ENCODE peak calls at places on chromosomes 13 and 19, in ten cellular contexts. W is AG04450, O is mucosa of descending colon, G is GM06990, Z is HCT116, J is spleen, N is HepG2, Y is MM.1S, S is fibroblast of lung, H is A549. E is an unnamed sample.

GRCh38 chr19:16736709-16737108 is 17.1 kb downstream of the NWD1 start:
- DNase-seq in Y (no peak), S (peak; percentile 4), G (no peak), O (no peak), H (peak; percentile 27), W (no peak), J (no peak), Z (peak; percentile 60), N (no peak), E (no peak)

GRCh38 chr13:60431108-60431700 is 34.2 kb downstream of the TDRD3 start:
- DNase-seq in G (peak; percentile 18), Y (peak; percentile 62), W (peak; percentile 21), Z (peak; percentile 46), N (peak; percentile 47), J (no peak), O (peak; percentile 41), H (peak; percentile 60), S (peak; percentile 82), E (peak; percentile 21)

GRCh38 chr13:23554000-23554399 is 16.2 kb upstream of the TNFRSF19 start:
- DNase-seq in W (no peak), H (no peak), G (no peak), S (no peak), N (no peak), Z (peak; percentile 19), O (no peak), Y (no peak), J (no peak), E (no peak)

GRCh38 chr19:2443116-2443784 is 13.5 kb downstream of the LMNB2 start:
- DNase-seq in O (no peak), Z (no peak), S (no peak), H (no peak), Y (no peak), W (no peak), N (no peak), G (no peak), J (no peak), E (no peak)

GRCh38 chr13:73387318-73387717 is 328.5 kb downstream of the KLF5 start:
- DNase-seq in G (no peak), H (no peak), Z (no peak), O (no peak), W (no peak), N (no peak), S (no peak), Y (no peak), J (no peak), E (no peak)

GRCh38 chr19:5439452-5439851 is 15.8 kb upstream of the ZNRF4 start:
- DNase-seq in W (no peak), S (no peak), J (no peak), G (no peak), Z (no peak), H (no peak), O (no peak), N (no peak), Y (no peak), E (no peak)

GRCh38 chr19:58252102-58252685 is 23.5 kb downstream of the ZNF544 start:
- DNase-seq in H (peak; percentile 67), J (no peak), Z (no peak), N (no peak), Y (no peak), G (no peak), W (no peak), O (no peak), S (no peak), E (no peak)

GRCh38 chr13:66888698-66889097 is 341.4 kb downstream of the PCDH9 start:
- DNase-seq in J (no peak), N (no peak), Y (no peak), O (no peak), S (peak; percentile 26), G (no peak), W (no peak), Z (no peak), H (no peak), E (no peak)

GRCh38 chr13:39811051-39811450 is 155.6 kb downstream of the COG6 start:
- DNase-seq in S (no peak), Z (no peak), H (no peak), G (no peak), W (no peak), N (no peak), J (peak; percentile 74), O (no peak), Y (no peak), E (no peak)

GRCh38 chr19:18776736-18777135 is 14.4 kb downstream of the COMP start:
- DNase-seq in Z (no peak), H (no peak), G (no peak), O (no peak), W (no peak), N (no peak), S (no peak), J (no peak), Y (no peak), E (no peak)

GRCh38 chr19:4361152-4362037 is 18.0 kb downstream of the MPND start:
- DNase-seq in N (no peak), H (peak; percentile 33), J (peak; percentile 75), S (peak; percentile 37), O (no peak), Z (no peak), W (no peak), G (peak; percentile 20), Y (no peak), E (no peak)

GRCh38 chr13:26468203-26468602 is 89.3 kb upstream of the WASF3 start:
- DNase-seq in H (no peak), S (no peak), J (no peak), W (no peak), Z (no peak), Y (no peak), N (no peak), G (no peak), O (no peak), E (no peak)

GRCh38 chr19:14519860-14520407 is 1.7 kb upstream of the DNAJB1 start:
- DNase-seq in S (peak; percentile 63), N (peak; percentile 99), Z (peak; percentile 96), W (no peak), G (no peak), H (peak; percentile 89), O (no peak), Y (no peak), J (no peak), E (peak; percentile 80)

GRCh38 chr13:39433705-39434104 is 169.3 kb downstream of the LHFPL6 start:
- DNase-seq in W (no peak), Z (no peak), J (no peak), S (no peak), Y (no peak), G (no peak), N (no peak), H (no peak), O (no peak), E (no peak)

GRCh38 chr13:41463823-41464602 is 6.7 kb downstream of the RGCC start:
- DNase-seq in O (no peak), Z (no peak), Y (no peak), G (peak; percentile 60), W (no peak), J (peak; percentile 80), N (no peak), H (no peak), S (no peak), E (no peak)
- TF ChIP-seq CTCF in O (no peak), Z (no peak), Y (no peak), G (no peak), W (no peak), J (no peak), N (no peak), H (no peak), S (no peak), E (no peak)

GRCh38 chr19:41322451-41322850 is 12.5 kb downstream of the CCDC97 start:
- DNase-seq in O (no peak), H (no peak), Z (no peak), Y (no peak), S (no peak), G (no peak), W (no peak), N (no peak), J (no peak), E (no peak)
- H3K4me3 ChIP-seq in O (no peak overlapping the region), H (no peak overlapping the region), Z (no peak overlapping the region), Y (no peak overlapping the region), S (no peak overlapping the region), G (no peak overlapping the region), W (peak overlapping the region; percentile 42), N (peak overlapping the region; percentile 69), J (no peak overlapping the region), E (no peak overlapping the region)

GRCh38 chr13:44692173-44692713 is 116.1 kb upstream of the TSC22D1 start:
- DNase-seq in N (no peak), Z (peak; percentile 70), W (no peak), O (no peak), J (no peak), G (no peak), H (peak; percentile 53), S (peak; percentile 15), Y (no peak), E (no peak)
- TF ChIP-seq CTCF in N (no peak), Z (no peak), W (peak; percentile 23), O (no peak), J (no peak), G (no peak), H (no peak), S (no peak), Y (no peak), E (peak; percentile 7)

GRCh38 chr19:19778666-19779065 is 42.9 kb downstream of the ZNF506 start:
- DNase-seq in H (no peak), Z (no peak), N (no peak), J (no peak), S (no peak), Y (no peak), O (no peak), W (no peak), G (no peak), E (no peak)

GRCh38 chr19:19774354-19775033 is 41.6 kb upstream of the ZNF14 start:
- DNase-seq in W (no peak), Y (no peak), Z (no peak), N (no peak), S (no peak), O (no peak), J (no peak), H (no peak), G (no peak), E (no peak)

GRCh38 chr19:19776206-19777008 is 43.5 kb upstream of the ZNF14 start:
- DNase-seq in G (peak; percentile 96), J (peak; percentile 99), N (peak; percentile 98), Y (peak; percentile 97), W (peak; percentile 97), H (peak; percentile 96), S (peak; percentile 99), O (peak; percentile 97), Z (peak; percentile 98), E (peak; percentile 98)

GRCh38 chr19:19775891-19776205 is 42.9 kb upstream of the ZNF14 start:
- DNase-seq in G (no peak), Y (peak; percentile 28), S (no peak), J (no peak), Z (no peak), N (no peak), H (no peak), O (no peak), W (no peak), E (no peak)

GRCh38 chr19:19777692-19778091 is 43.9 kb downstream of the ZNF506 start:
- DNase-seq in Z (no peak), J (no peak), S (no peak), N (no peak), W (no peak), G (no peak), Y (no peak), H (no peak), O (no peak), E (no peak)
- H3K4me3 ChIP-seq in Z (peak overlapping the region; percentile 82), J (peak overlapping the region; percentile 95), S (no peak overlapping the region), N (peak overlapping the region; percentile 82), W (no peak overlapping the region), G (peak overlapping the region; percentile 87), Y (no peak overlapping the region), H (peak overlapping the region; percentile 74), O (no peak overlapping the region), E (peak overlapping the region; percentile 82)

E was measured in retinal pigment epithelial cell.